ENCODE peak calls at places on chromosomes 16 and 17, in five cellular contexts. G, O, D, Q and A are unnamed samples.

GRCh38 chr16:11560701-11561439 is 25.8 kb downstream of the LITAF start:
- DNase-seq in G (no peak), O (no peak), D (peak; percentile 38), Q (no peak), A (no peak)

GRCh38 chr17:45123930-45124796 is 8.2 kb downstream of the PLCD3 start:
- DNase-seq in G (peak; percentile 82), O (no peak), D (peak; percentile 78), Q (peak; percentile 98), A (no peak)

GRCh38 chr16:10322723-10323527 is 62.9 kb upstream of the ATF7IP2 start:
- DNase-seq in G (no peak), O (no peak), D (no peak), Q (no peak), A (no peak)

GRCh38 chr17:79950711-79951110 is 85.0 kb downstream of the TBC1D16 start:
- DNase-seq in G (no peak), O (no peak), D (no peak), Q (no peak), A (no peak)

GRCh38 chr17:67377727-67378443 is 804 bp downstream of the PITPNC1 start:
- DNase-seq in G (peak; percentile 46), O (peak; percentile 81), D (peak; percentile 48), Q (peak; percentile 84), A (no peak)

GRCh38 chr17:323181-323580 is 29.4 kb downstream of the RPH3AL start:
- DNase-seq in G (no peak), O (no peak), D (no peak), Q (no peak), A (no peak)

GRCh38 chr17:64354396-64354795 is 36.3 kb downstream of the PECAM1 start:
- DNase-seq in G (no peak), O (no peak), D (no peak), Q (no peak), A (no peak)

GRCh38 chr17:17067277-17067676 is 25.0 kb downstream of the MPRIP start:
- DNase-seq in G (peak; percentile 57), O (no peak), D (no peak), Q (no peak), A (no peak)

GRCh38 chr16:85680352-85680944 is 8.3 kb downstream of the GINS2 start:
- DNase-seq in G (no peak), O (no peak), D (no peak), Q (no peak), A (no peak)

GRCh38 chr17:34607917-34608316 is 28.5 kb downstream of the TMEM132E start:
- DNase-seq in G (no peak), O (no peak), D (no peak), Q (no peak), A (no peak)

GRCh38 chr16:55453909-55454308 is 25.1 kb upstream of the MMP2 start:
- DNase-seq in G (no peak), O (no peak), D (no peak), Q (no peak), A (no peak)

GRCh38 chr16:964696-965395 is 5.9 kb downstream of the LMF1 start:
- DNase-seq in G (no peak), O (no peak), D (peak; percentile 59), Q (no peak), A (no peak)

GRCh38 chr17:50582741-50583140 is 22.2 kb downstream of the CACNA1G start:
- DNase-seq in G (no peak), O (no peak), D (no peak), Q (no peak), A (no peak)

GRCh38 chr16:16007743-16008111 is 58.3 kb downstream of the ABCC1 start:
- DNase-seq in G (no peak), O (no peak), D (no peak), Q (no peak), A (peak; percentile 41)

GRCh38 chr16:87854053-87854906 is 15.0 kb downstream of the SLC7A5 start:
- DNase-seq in G (no peak), O (no peak), D (no peak), Q (no peak), A (no peak)

GRCh38 chr16:17273142-17273561 is 197.6 kb downstream of the XYLT1 start:
- DNase-seq in G (peak; percentile 93), O (no peak), D (no peak), Q (peak; percentile 75), A (no peak)

DNA sequence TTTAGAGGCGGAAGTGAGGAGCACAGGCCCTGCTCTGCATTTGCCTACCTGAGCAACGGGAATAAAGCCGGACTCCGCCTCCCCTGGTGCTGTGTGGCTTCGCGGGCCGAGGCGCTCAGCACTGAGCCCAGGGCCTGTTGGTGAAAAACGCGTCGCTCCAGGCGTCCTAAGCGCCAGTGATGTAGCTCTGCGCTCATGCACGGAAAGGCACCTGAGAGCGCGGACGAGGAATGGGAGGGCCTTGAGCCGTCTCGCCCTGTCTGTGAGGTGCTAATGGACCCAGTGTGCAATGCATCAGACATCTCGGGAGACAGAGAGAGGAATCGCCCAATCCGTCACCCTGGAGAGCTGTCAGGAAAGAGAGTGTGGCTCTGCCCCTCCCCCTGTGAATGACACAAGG is 17.2 kb upstream of the ATP2A3 start:
- DNase-seq in G (no peak), O (peak; percentile 58), D (no peak), Q (no peak), A (no peak)
- H3K4me3 ChIP-seq in G (no peak overlapping the region), O (no peak overlapping the region), D (no peak overlapping the region), Q (no peak overlapping the region), A (no peak overlapping the region)

GRCh38 chr17:43949777-43950176 is 4.0 kb downstream of the PYY start:
- DNase-seq in G (peak; percentile 10), O (no peak), D (no peak), Q (peak; percentile 16), A (no peak)

GRCh38 chr17:43950554-43950953 is 3.2 kb downstream of the PYY start:
- DNase-seq in G (no peak), O (no peak), D (no peak), Q (no peak), A (no peak)

GRCh38 chr17:43952724-43953666 is 745 bp downstream of the PYY start:
- DNase-seq in G (no peak), O (no peak), D (no peak), Q (no peak), A (no peak)

GRCh38 chr17:43952351-43952723 is 1.4 kb downstream of the PYY start:
- DNase-seq in G (no peak), O (no peak), D (no peak), Q (no peak), A (no peak)

GRCh38 chr17:43951750-43952149 is 2.0 kb downstream of the PYY start:
- DNase-seq in G (no peak), O (no peak), D (no peak), Q (no peak), A (no peak)
- H3K4me3 ChIP-seq in G (no peak overlapping the region), O (no peak overlapping the region), D (no peak overlapping the region), Q (no peak overlapping the region), A (no peak overlapping the region)

GRCh38 chr17:41665566-41666335 is 22.9 kb upstream of the EIF1 start:
- DNase-seq in G (peak; percentile 75), O (peak; percentile 90), D (peak; percentile 93), Q (peak; percentile 86), A (no peak)

GRCh38 chr17:41666708-41667279 is 21.9 kb upstream of the EIF1 start:
- DNase-seq in G (peak; percentile 69), O (peak; percentile 87), D (peak; percentile 91), Q (peak; percentile 79), A (no peak)

GRCh38 chr17:41666336-41666680 is 22.4 kb upstream of the EIF1 start:
- DNase-seq in G (peak; percentile 33), O (no peak), D (no peak), Q (peak; percentile 36), A (no peak)

GRCh38 chr17:41664587-41665565 is 23.8 kb upstream of the EIF1 start:
- DNase-seq in G (no peak), O (no peak), D (no peak), Q (no peak), A (no peak)

DNA sequence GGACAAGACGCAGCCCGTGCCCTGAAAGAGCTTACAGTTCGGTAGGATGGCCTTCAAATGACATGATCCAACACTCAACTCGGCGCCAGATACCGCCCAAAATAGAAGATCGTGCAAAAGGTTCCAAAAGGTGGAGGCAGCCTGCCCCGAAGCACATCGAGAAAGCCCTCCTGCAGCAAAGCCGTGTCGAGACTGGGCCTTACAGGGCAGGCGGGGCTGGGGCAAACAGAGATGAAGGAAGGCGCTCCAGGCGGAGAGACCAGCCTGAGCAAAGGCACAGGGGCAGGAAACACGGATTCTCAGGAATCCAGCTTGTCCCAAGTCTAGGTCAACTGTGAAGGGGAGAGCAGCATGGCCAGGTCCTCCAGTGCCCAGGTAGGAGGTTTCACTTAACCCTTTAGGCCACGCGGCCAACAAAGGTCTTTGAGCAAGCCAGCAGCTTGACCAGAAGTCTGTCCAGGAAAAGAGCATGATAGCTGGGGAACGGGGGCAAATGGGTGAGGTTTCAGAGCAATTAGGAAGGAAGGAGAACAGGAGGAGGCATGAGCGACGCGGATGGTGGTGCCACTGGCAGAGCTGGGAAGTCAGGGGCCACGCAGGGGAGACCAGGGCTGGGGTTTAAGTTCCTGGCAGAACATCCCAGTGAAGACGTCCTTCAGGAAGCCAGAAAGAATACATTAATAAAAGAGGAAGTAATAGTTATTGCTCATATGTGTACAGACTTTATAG is 21.2 kb upstream of the EIF1 start:
- DNase-seq in G (no peak), O (peak; percentile 72), D (no peak), Q (peak; percentile 33), A (no peak)
- H3K4me3 ChIP-seq in G (no peak overlapping the region), O (peak overlapping the region; percentile 73), D (no peak overlapping the region), Q (no peak overlapping the region), A (peak overlapping the region; percentile 51)

GRCh38 chr17:39166437-39167335 is 725 bp upstream of the ARL5C start:
- DNase-seq in G (no peak), O (no peak), D (no peak), Q (peak; percentile 77), A (no peak)
- H3K4me3 ChIP-seq in G (no peak overlapping the region), O (no peak overlapping the region), D (no peak overlapping the region), Q (peak overlapping the region; percentile 13), A (no peak overlapping the region)

GRCh38 chr17:57733085-57733484 is 12.0 kb downstream of the CCDC182 start:
- DNase-seq in G (no peak), O (no peak), D (no peak), Q (no peak), A (no peak)
- H3K4me3 ChIP-seq in G (no peak overlapping the region), O (no peak overlapping the region), D (no peak overlapping the region), Q (no peak overlapping the region), A (no peak overlapping the region)

DNA sequence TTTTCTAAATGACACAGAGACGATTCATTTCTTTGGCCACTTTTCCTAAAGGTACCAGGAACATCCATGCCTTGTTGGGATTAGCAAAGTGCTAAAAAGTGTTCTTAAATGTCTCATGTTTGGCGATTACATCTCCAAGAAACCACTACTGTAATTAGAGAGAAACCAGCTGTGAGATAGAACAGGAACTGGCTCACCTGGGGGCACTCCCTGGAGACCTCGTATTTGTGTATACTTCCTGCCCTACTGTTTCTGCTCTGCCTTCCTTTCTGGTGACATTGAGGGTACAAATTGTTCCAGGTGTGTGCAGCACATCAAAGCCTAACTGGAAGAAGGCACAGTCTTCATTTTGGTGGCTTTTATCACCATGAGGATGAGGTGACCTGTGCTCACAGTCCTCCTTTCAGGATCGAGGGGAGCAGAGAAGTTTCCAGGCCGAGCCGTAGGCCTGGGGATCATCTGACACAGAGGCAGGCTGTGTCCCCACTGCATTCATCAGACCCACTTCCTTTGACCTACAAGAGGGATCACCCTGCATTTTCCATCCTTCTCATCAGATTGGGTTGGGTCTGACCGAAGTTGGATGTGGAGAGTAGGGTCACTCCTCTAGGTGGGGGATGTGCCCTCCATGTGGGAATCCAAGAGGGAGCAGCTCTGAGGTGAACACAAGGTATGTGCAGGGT is 23.7 kb downstream of the CCL4 start:
- DNase-seq in G (no peak), O (no peak), D (no peak), Q (no peak), A (no peak)
- H3K4me3 ChIP-seq in G (no peak overlapping the region), O (no peak overlapping the region), D (no peak overlapping the region), Q (no peak overlapping the region), A (no peak overlapping the region)